ENCODE peak calls at places on chromosomes 11 and 22, in five cellular contexts. One of them, this sample, is unnamed.

GRCh38 chr22:22519591-22519990 is 479 bp downstream of the ZNF280A start:
- DNase-seq in SK-N-SH: no peak
- DNase-seq in HCT116: no peak
- DNase-seq in GM12878: no peak
- DNase-seq in HepG2: peak
- DNase-seq in this sample: peak

GRCh38 chr22:38070250-38070921 is 13.2 kb downstream of the PICK1 start:
- DNase-seq in SK-N-SH: peak
- DNase-seq in HCT116: no peak
- DNase-seq in GM12878: no peak
- DNase-seq in HepG2: no peak
- DNase-seq in this sample: no peak

GRCh38 chr11:10294289-10294953 is 402 bp upstream of the SBF2 start:
- DNase-seq in SK-N-SH: peak
- DNase-seq in HCT116: no peak
- DNase-seq in GM12878: no peak
- DNase-seq in HepG2: no peak
- DNase-seq in this sample: no peak

GRCh38 chr11:32792948-32793475 is 1.4 kb downstream of the CCDC73 start:
- DNase-seq in SK-N-SH: peak
- DNase-seq in HCT116: peak
- DNase-seq in GM12878: peak
- DNase-seq in HepG2: peak
- DNase-seq in this sample: peak

GRCh38 chr11:93192163-93192562 is 5.6 kb downstream of the SLC36A4 start:
- DNase-seq in SK-N-SH: peak
- DNase-seq in HCT116: no peak
- DNase-seq in GM12878: no peak
- DNase-seq in HepG2: no peak
- DNase-seq in this sample: peak

GRCh38 chr11:69828971-69829344 is 9.7 kb upstream of the FGF3 start:
- DNase-seq in SK-N-SH: no peak
- DNase-seq in HCT116: no peak
- DNase-seq in GM12878: no peak
- DNase-seq in HepG2: no peak
- DNase-seq in this sample: no peak

GRCh38 chr11:19187101-19187500 is 14.7 kb downstream of the CSRP3 start:
- DNase-seq in SK-N-SH: no peak
- DNase-seq in HCT116: no peak
- DNase-seq in GM12878: no peak
- DNase-seq in HepG2: no peak
- DNase-seq in this sample: no peak

GRCh38 chr22:30386608-30386959 is 627 bp downstream of the RNF215 start:
- DNase-seq in SK-N-SH: no peak
- DNase-seq in HCT116: no peak
- DNase-seq in GM12878: no peak
- DNase-seq in HepG2: no peak
- DNase-seq in this sample: no peak

GRCh38 chr11:130908061-130908460 is 8.2 kb downstream of the SNX19 start:
- DNase-seq in SK-N-SH: no peak
- DNase-seq in HCT116: no peak
- DNase-seq in GM12878: no peak
- DNase-seq in HepG2: no peak
- DNase-seq in this sample: no peak

GRCh38 chr11:15605094-15605493 is 490.4 kb downstream of the INSC start:
- DNase-seq in SK-N-SH: no peak
- DNase-seq in HCT116: no peak
- DNase-seq in GM12878: no peak
- DNase-seq in HepG2: no peak
- DNase-seq in this sample: no peak

GRCh38 chr11:46290598-46291309 is 13.3 kb downstream of the CREB3L1 start:
- DNase-seq in SK-N-SH: peak
- DNase-seq in HCT116: no peak
- DNase-seq in GM12878: no peak
- DNase-seq in HepG2: no peak
- DNase-seq in this sample: peak

GRCh38 chr11:76153609-76153949 is 52.7 kb downstream of the WNT11 start:
- DNase-seq in SK-N-SH: no peak
- DNase-seq in HCT116: no peak
- DNase-seq in GM12878: no peak
- DNase-seq in HepG2: peak
- DNase-seq in this sample: no peak

GRCh38 chr11:104995001-104995408 is 26.6 kb upstream of the CASP4 start:
- DNase-seq in SK-N-SH: no peak
- DNase-seq in HCT116: no peak
- DNase-seq in GM12878: no peak
- DNase-seq in HepG2: peak
- DNase-seq in this sample: no peak

GRCh38 chr11:127656266-127656879 is 655.8 kb upstream of the KIRREL3 start:
- DNase-seq in SK-N-SH: no peak
- DNase-seq in HCT116: no peak
- DNase-seq in GM12878: no peak
- DNase-seq in HepG2: no peak
- DNase-seq in this sample: no peak

GRCh38 chr22:31734512-31734911 is 15.4 kb downstream of the PRR14L start:
- DNase-seq in SK-N-SH: peak
- DNase-seq in HCT116: no peak
- DNase-seq in GM12878: no peak
- DNase-seq in HepG2: peak
- DNase-seq in this sample: no peak

GRCh38 chr22:38718414-38718813 is 12.7 kb downstream of the GTPBP1 start:
- DNase-seq in SK-N-SH: peak
- DNase-seq in HCT116: peak
- DNase-seq in GM12878: no peak
- DNase-seq in HepG2: peak
- DNase-seq in this sample: no peak

GRCh38 chr11:43933608-43934358 is 8.7 kb upstream of the C11orf96 start:
- DNase-seq in SK-N-SH: no peak
- DNase-seq in HCT116: no peak
- DNase-seq in GM12878: no peak
- DNase-seq in HepG2: no peak
- DNase-seq in this sample: no peak

GRCh38 chr11:126720539-126721235 is 279.9 kb downstream of the KIRREL3 start:
- DNase-seq in SK-N-SH: no peak
- DNase-seq in HCT116: no peak
- DNase-seq in GM12878: no peak
- DNase-seq in HepG2: no peak
- DNase-seq in this sample: no peak

DNA sequence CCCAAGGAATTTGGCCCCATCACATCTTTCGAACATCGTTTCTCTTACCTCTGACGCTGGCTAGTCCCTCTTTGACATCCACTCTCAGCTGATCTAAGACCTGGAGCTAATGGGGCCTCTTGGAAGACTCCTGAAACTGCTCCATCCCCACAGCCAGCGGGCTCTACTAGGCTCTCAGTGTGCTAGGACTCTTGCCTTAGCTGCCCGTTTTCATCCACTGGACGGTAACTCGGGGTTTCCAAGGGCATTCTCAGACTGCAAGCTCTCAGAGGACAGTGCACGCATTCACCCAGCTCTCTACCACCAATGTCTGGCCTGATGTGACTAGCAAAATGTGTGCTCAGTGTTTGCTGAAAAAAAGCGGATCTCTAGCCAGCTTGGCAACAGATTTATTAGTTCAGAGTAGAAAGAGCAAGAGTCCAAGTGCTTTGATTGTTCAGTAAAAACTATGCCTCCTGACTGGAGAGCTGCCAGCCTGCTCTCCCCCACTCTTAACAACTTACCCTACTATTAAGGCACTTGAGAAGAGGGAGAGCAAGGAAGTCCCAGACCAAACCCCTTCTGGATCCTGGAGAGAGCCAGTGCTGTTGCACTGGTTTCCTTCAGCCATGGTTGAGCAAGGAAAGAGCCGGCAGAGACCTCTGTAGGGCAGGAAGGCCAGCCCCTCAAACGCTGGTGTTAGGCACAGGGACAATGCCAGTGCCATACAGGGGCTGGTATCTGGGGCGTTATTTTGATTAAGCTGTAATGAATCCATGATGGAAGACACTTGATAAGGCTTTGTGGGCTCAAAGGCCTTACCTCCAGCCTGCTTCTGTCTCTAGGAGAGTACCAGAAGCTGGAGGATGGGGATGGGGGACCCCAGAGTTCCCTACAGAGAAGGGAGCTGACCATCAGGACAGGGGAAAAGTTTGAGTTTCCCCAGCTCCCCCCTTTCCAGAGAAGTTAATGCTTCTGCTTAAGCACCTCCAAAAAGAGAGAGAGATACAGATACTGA is 9.2 kb downstream of the RELA start:
- DNase-seq in SK-N-SH: no peak
- DNase-seq in HCT116: no peak
- DNase-seq in GM12878: no peak
- DNase-seq in HepG2: peak
- DNase-seq in this sample: no peak
- TF ChIP-seq ZBTB33 in SK-N-SH: no peak
- TF ChIP-seq ZBTB33 in HCT116: no peak
- TF ChIP-seq ZBTB33 in GM12878: no peak
- TF ChIP-seq ZBTB33 in HepG2: no peak
- TF ChIP-seq ZBTB33 in this sample: no peak

GRCh38 chr11:1389103-1389931 is 417 bp upstream of the BRSK2 start:
- DNase-seq in SK-N-SH: peak
- DNase-seq in HCT116: peak
- DNase-seq in GM12878: peak
- DNase-seq in HepG2: peak
- DNase-seq in this sample: peak

GRCh38 chr11:1389932-1390587 is at the start of gene BRSK2:
- DNase-seq in SK-N-SH: no peak
- DNase-seq in HCT116: no peak
- DNase-seq in GM12878: no peak
- DNase-seq in HepG2: no peak
- DNase-seq in this sample: no peak

GRCh38 chr11:1392111-1392510 is 2.4 kb downstream of the BRSK2 start:
- DNase-seq in SK-N-SH: peak
- DNase-seq in HCT116: no peak
- DNase-seq in GM12878: no peak
- DNase-seq in HepG2: no peak
- DNase-seq in this sample: no peak

GRCh38 chr11:1391165-1392010 is 1.7 kb downstream of the BRSK2 start:
- DNase-seq in SK-N-SH: peak
- DNase-seq in HCT116: no peak
- DNase-seq in GM12878: no peak
- DNase-seq in HepG2: no peak
- DNase-seq in this sample: no peak

GRCh38 chr11:1390603-1391164 is 950 bp downstream of the BRSK2 start:
- DNase-seq in SK-N-SH: peak
- DNase-seq in HCT116: no peak
- DNase-seq in GM12878: no peak
- DNase-seq in HepG2: no peak
- DNase-seq in this sample: no peak
- TF ChIP-seq ZBTB33 in SK-N-SH: no peak
- TF ChIP-seq ZBTB33 in HCT116: no peak
- TF ChIP-seq ZBTB33 in GM12878: no peak
- TF ChIP-seq ZBTB33 in HepG2: no peak
- TF ChIP-seq ZBTB33 in this sample: peak

GRCh38 chr11:17353228-17354021 is 1.8 kb downstream of the NCR3LG1 start:
- DNase-seq in SK-N-SH: peak
- DNase-seq in HCT116: peak
- DNase-seq in GM12878: peak
- DNase-seq in HepG2: peak
- DNase-seq in this sample: peak

GRCh38 chr11:17351510-17352176 is at the start of gene NCR3LG1:
- DNase-seq in SK-N-SH: peak
- DNase-seq in HCT116: no peak
- DNase-seq in GM12878: no peak
- DNase-seq in HepG2: peak
- DNase-seq in this sample: peak

GRCh38 chr11:17354070-17354924 is 2.7 kb downstream of the NCR3LG1 start:
- DNase-seq in SK-N-SH: peak
- DNase-seq in HCT116: peak
- DNase-seq in GM12878: peak
- DNase-seq in HepG2: peak
- DNase-seq in this sample: peak

GRCh38 chr11:17351171-17351509 is 460 bp upstream of the NCR3LG1 start:
- DNase-seq in SK-N-SH: no peak
- DNase-seq in HCT116: no peak
- DNase-seq in GM12878: no peak
- DNase-seq in HepG2: no peak
- DNase-seq in this sample: no peak

DNA sequence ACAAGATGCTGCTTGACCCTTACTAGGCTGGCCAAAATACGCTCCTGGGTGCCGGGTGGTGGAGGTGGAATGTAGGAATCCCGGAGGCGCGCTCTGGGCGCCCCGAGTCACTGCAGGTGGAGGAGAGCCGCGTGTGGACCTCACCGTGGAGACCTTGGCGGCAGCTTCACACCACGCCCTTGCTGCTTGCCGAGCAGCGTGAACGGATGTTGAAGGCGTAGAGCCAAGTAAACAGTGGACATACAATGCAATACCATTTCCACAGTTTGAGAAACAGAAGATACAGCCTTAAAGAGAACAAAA is 1.3 kb downstream of the NCR3LG1 start:
- DNase-seq in SK-N-SH: peak
- DNase-seq in HCT116: no peak
- DNase-seq in GM12878: no peak
- DNase-seq in HepG2: peak
- DNase-seq in this sample: peak
- TF ChIP-seq ZBTB33 in SK-N-SH: no peak
- TF ChIP-seq ZBTB33 in HCT116: no peak
- TF ChIP-seq ZBTB33 in GM12878: no peak
- TF ChIP-seq ZBTB33 in HepG2: no peak
- TF ChIP-seq ZBTB33 in this sample: no peak

DNA sequence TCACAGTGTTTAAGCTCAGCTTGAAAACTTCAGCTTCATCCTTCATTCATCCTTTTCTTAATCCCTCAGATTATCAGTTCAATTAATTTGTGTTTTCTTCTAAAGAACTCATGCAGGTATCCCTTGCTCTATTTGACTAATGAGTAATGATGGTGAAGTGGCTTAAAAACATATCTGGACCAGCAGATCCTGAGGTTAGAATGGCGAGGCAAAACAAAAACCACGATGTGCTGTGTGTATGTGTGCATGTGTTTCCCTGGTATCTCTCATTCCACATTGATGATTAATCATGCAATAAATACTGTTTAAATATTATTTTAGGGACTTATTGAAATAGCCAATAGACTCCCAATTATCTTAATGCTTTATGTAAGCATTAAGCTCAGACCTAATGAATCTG is 437.0 kb downstream of the DYNC2H1 start:
- DNase-seq in SK-N-SH: no peak
- DNase-seq in HCT116: no peak
- DNase-seq in GM12878: no peak
- DNase-seq in HepG2: no peak
- DNase-seq in this sample: no peak
- TF ChIP-seq ZBTB33 in SK-N-SH: no peak
- TF ChIP-seq ZBTB33 in HCT116: no peak
- TF ChIP-seq ZBTB33 in GM12878: no peak
- TF ChIP-seq ZBTB33 in HepG2: no peak
- TF ChIP-seq ZBTB33 in this sample: no peak

GRCh38 chr11:35146711-35147110 is 7.7 kb downstream of the CD44 start:
- DNase-seq in SK-N-SH: no peak
- DNase-seq in HCT116: no peak
- DNase-seq in GM12878: no peak
- DNase-seq in HepG2: no peak
- DNase-seq in this sample: no peak

GRCh38 chr11:35146074-35146521 is 7.1 kb downstream of the CD44 start:
- DNase-seq in SK-N-SH: no peak
- DNase-seq in HCT116: no peak
- DNase-seq in GM12878: peak
- DNase-seq in HepG2: no peak
- DNase-seq in this sample: no peak

GRCh38 chr11:35144811-35145210 is 5.8 kb downstream of the CD44 start:
- DNase-seq in SK-N-SH: no peak
- DNase-seq in HCT116: no peak
- DNase-seq in GM12878: no peak
- DNase-seq in HepG2: no peak
- DNase-seq in this sample: no peak

GRCh38 chr11:35144103-35144741 is 5.3 kb downstream of the CD44 start:
- DNase-seq in SK-N-SH: no peak
- DNase-seq in HCT116: no peak
- DNase-seq in GM12878: peak
- DNase-seq in HepG2: no peak
- DNase-seq in this sample: no peak

GRCh38 chr11:35145249-35145648 is 6.3 kb downstream of the CD44 start:
- DNase-seq in SK-N-SH: no peak
- DNase-seq in HCT116: no peak
- DNase-seq in GM12878: peak
- DNase-seq in HepG2: no peak
- DNase-seq in this sample: peak
- TF ChIP-seq ZBTB33 in SK-N-SH: no peak
- TF ChIP-seq ZBTB33 in HCT116: no peak
- TF ChIP-seq ZBTB33 in GM12878: no peak
- TF ChIP-seq ZBTB33 in HepG2: no peak
- TF ChIP-seq ZBTB33 in this sample: no peak